ENCODE peak calls at places on chromosomes 12 and 14, in eight cellular contexts. I, W, J, X, G, C, M and B are unnamed samples.

GRCh38 chr12:129615001-129615400 is 288.8 kb downstream of the TMEM132D start:
- DNase-seq in I (no peak), W (no peak), J (no peak), X (no peak), G (no peak), C (no peak), M (no peak), B (no peak)

GRCh38 chr12:110582286-110583136 is 607 bp downstream of the PPTC7 start:
- DNase-seq in I (peak), W (peak), J (peak), X (no peak), G (peak), C (no peak), M (peak), B (peak)

GRCh38 chr12:99709619-99710018 is 62.1 kb downstream of the GARIN6 start:
- DNase-seq in I (no peak), W (no peak), J (no peak), X (no peak), G (no peak), C (no peak), M (no peak), B (no peak)

GRCh38 chr14:55599250-55599879 is 19.4 kb downstream of the KTN1 start:
- DNase-seq in I (peak), W (peak), J (no peak), X (no peak), G (no peak), C (no peak), M (peak), B (no peak)

GRCh38 chr12:636632-637031 is 26.6 kb downstream of the NINJ2 start:
- DNase-seq in I (no peak), W (no peak), J (no peak), X (no peak), G (no peak), C (no peak), M (no peak), B (no peak)

GRCh38 chr14:50038398-50039119 is 77.8 kb downstream of the VCPKMT start:
- DNase-seq in I (no peak), W (no peak), J (peak), X (peak), G (peak), C (peak), M (no peak), B (peak)

GRCh38 chr12:108846320-108846719 is 11.1 kb downstream of the SSH1 start:
- DNase-seq in I (peak), W (no peak), J (no peak), X (no peak), G (no peak), C (no peak), M (no peak), B (no peak)

GRCh38 chr12:49933793-49934192 is 16.7 kb upstream of the AQP2 start:
- DNase-seq in I (no peak), W (no peak), J (no peak), X (no peak), G (no peak), C (no peak), M (no peak), B (no peak)

GRCh38 chr14:35079742-35080141 is 33.7 kb downstream of the FAM177A1 start:
- DNase-seq in I (no peak), W (no peak), J (no peak), X (no peak), G (no peak), C (no peak), M (no peak), B (no peak)

GRCh38 chr12:76820888-76821482 is 57.1 kb downstream of the ZDHHC17 start:
- DNase-seq in I (no peak), W (peak), J (no peak), X (peak), G (peak), C (no peak), M (no peak), B (peak)

GRCh38 chr14:75123991-75124390 is 2.9 kb downstream of the NEK9 start:
- DNase-seq in I (no peak), W (no peak), J (no peak), X (peak), G (peak), C (no peak), M (no peak), B (peak)